ENCODE peak calls at places on chromosomes 7 and 10, in five cellular contexts. K is spleen, A is nephron progenitor cell, Z is fibroblast of the aortic adventitia, L is right atrium auricular region. H is an unnamed sample.
A peak's percentile ranks its signal among the peaks of the same experiment; 100 is the strongest.

GRCh38 chr10:9734218-9734617 is 1283.5 kb upstream of the CELF2 start:
- DNase-seq in A (no peak), K (no peak), L (no peak), Z (no peak), H (no peak)

GRCh38 chr10:130804281-130804680 is 507.2 kb downstream of the TCERG1L start:
- DNase-seq in K (no peak), A (no peak), Z (no peak), L (no peak), H (no peak)

GRCh38 chr10:129883029-129883428 is 81.0 kb downstream of the EBF3 start:
- DNase-seq in L (no peak), K (no peak), Z (no peak), A (no peak), H (no peak)

GRCh38 chr10:63166742-63167258 is 33.7 kb downstream of the NRBF2 start:
- DNase-seq in K (no peak), A (peak; percentile 20), Z (peak; percentile 91), L (no peak), H (peak; percentile 31)

GRCh38 chr7:148732862-148733261 is 34.2 kb downstream of the CUL1 start:
- DNase-seq in L (no peak), K (no peak), A (no peak), Z (no peak), H (no peak)

GRCh38 chr10:88042162-88043100 is 179.0 kb downstream of the PTEN start:
- DNase-seq in A (no peak), Z (peak; percentile 78), L (peak; percentile 81), K (no peak), H (no peak)

GRCh38 chr10:62384057-62384446 is 9.9 kb downstream of the ZNF365 start:
- DNase-seq in L (no peak), K (no peak), A (no peak), Z (peak; percentile 76), H (no peak)

GRCh38 chr10:86670290-86670811 is 2.0 kb downstream of the LDB3 start:
- DNase-seq in L (no peak), Z (no peak), K (no peak), A (no peak), H (no peak)

GRCh38 chr7:124201768-124202349 is 169.0 kb upstream of the TMEM229A start:
- DNase-seq in K (no peak), Z (no peak), A (no peak), L (no peak), H (no peak)

GRCh38 chr10:113650172-113650571 is 13.7 kb downstream of the NRAP start:
- DNase-seq in L (no peak), Z (no peak), K (no peak), A (no peak), H (no peak)

GRCh38 chr7:31326416-31326815 is 14.1 kb downstream of the NEUROD6 start:
- DNase-seq in K (no peak), A (no peak), Z (no peak), L (no peak), H (no peak)

GRCh38 chr10:96511044-96511945 is 2.4 kb downstream of the TLL2 start:
- DNase-seq in Z (peak; percentile 10), A (peak; percentile 55), K (no peak), L (no peak), H (peak; percentile 61)

GRCh38 chr10:43042503-43043341 is 34.1 kb upstream of the RET start:
- DNase-seq in A (no peak), Z (no peak), L (no peak), K (no peak), H (no peak)

GRCh38 chr7:83821866-83822265 is 172.9 kb upstream of the SEMA3E start:
- DNase-seq in A (no peak), Z (peak; percentile 16), K (no peak), L (no peak), H (no peak)

GRCh38 chr7:70736715-70737460 is 395.1 kb upstream of the GALNT17 start:
- DNase-seq in K (no peak), L (no peak), Z (peak; percentile 92), A (no peak), H (no peak)

GRCh38 chr10:121527690-121528089 is 70.6 kb downstream of the FGFR2 start:
- DNase-seq in K (no peak), L (no peak), Z (no peak), A (peak; percentile 55), H (no peak)

GRCh38 chr7:50560865-50561351 is 4.3 kb downstream of the DDC start:
- DNase-seq in Z (no peak), K (no peak), L (no peak), A (peak; percentile 21), H (peak; percentile 8)

GRCh38 chr7:74010407-74010806 is 17.6 kb upstream of the ELN start:
- DNase-seq in K (no peak), L (no peak), Z (no peak), A (no peak), H (no peak)

GRCh38 chr7:103388469-103389140 is 41.2 kb downstream of the PSMC2 start:
- DNase-seq in Z (no peak), K (no peak), A (no peak), L (no peak), H (no peak)

GRCh38 chr10:96642973-96643372 is 56.2 kb upstream of the TM9SF3 start:
- DNase-seq in A (peak; percentile 69), K (peak; percentile 94), Z (no peak), L (peak; percentile 70), H (peak; percentile 58)

GRCh38 chr7:31883761-31884164 is 186.4 kb downstream of the PDE1C start:
- DNase-seq in A (no peak), K (no peak), Z (peak; percentile 21), L (no peak), H (peak; percentile 13)

GRCh38 chr7:105580022-105580740 is 1.1 kb downstream of the EFCAB10 start:
- DNase-seq in L (no peak), K (no peak), Z (no peak), A (no peak), H (no peak)

GRCh38 chr7:151860771-151861170 is 16.1 kb downstream of the PRKAG2 start:
- DNase-seq in K (no peak), A (no peak), Z (no peak), L (no peak), H (no peak)

DNA sequence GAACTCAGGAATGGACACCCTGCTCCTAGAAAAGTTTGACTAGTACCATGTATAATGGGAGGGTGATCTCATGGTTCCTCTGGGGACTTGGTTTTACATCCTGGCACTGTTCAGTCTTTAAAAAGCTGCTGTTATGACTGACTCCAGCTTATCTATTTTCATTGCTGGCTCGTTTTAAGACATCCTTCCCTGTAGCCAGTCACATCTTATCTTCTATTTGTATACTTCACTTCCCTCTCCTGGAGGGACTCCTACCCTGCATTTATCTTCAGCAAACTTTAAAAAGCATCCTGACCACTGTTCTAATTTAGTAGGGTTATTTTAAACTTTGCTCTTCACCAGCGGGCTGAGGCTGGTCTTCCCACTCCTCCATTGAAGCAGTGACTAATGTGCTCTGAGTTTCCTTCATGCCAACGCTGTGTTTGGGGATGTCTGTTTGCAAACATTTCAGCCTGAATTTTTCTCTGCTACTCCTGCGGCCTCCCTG is 72.9 kb upstream of the ARMC3 start:
- DNase-seq in Z (peak; percentile 71), L (no peak), K (no peak), A (no peak), H (no peak)
- TF ChIP-seq CTCF in Z (peak; percentile 44), L (no peak), K (no peak), A (no peak), H (no peak)

GRCh38 chr10:75716506-75716905 is 285.1 kb downstream of the LRMDA start:
- DNase-seq in Z (no peak), K (no peak), L (no peak), A (no peak), H (no peak)

GRCh38 chr10:75708060-75708459 is 276.6 kb downstream of the LRMDA start:
- DNase-seq in A (peak; percentile 31), L (no peak), Z (no peak), K (no peak), H (no peak)

GRCh38 chr10:75709830-75710229 is 278.4 kb downstream of the LRMDA start:
- DNase-seq in A (no peak), Z (no peak), K (no peak), L (no peak), H (no peak)

GRCh38 chr10:75709245-75709644 is 277.8 kb downstream of the LRMDA start:
- DNase-seq in L (no peak), Z (no peak), K (no peak), A (no peak), H (no peak)

DNA sequence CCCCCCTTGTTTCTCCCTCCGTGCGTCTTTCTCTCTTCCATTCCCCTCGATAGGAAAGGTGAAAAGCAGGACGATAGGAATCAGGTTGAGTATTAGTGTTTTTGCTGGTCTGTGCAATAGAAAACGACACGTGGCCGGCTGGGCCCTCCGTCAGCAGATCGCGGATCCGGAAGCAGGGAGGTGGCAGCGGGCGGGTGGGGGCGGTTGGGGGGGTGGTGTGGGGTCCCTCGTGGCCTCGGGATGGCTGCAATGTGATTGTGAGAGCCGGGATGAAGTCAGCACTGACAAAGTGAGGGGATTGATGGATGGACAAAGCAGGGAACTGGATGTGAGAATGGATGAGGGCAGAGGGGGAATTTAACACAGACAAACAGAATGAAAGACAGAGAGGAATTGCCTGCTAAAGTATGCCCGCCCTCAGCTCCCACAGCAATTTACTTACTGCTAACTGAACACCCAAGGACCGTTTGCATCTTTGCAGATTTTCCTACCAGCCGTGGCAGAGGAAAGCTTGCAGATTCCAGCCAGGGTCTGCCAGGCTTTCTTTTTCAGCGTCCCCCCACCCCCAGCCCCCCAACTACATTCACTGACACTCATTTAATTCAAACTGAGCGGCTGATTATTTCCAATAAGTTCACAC is 280.9 kb downstream of the LRMDA start:
- DNase-seq in Z (no peak), L (no peak), K (no peak), A (peak; percentile 35), H (no peak)
- TF ChIP-seq CTCF in Z (no peak), L (no peak), K (no peak), A (no peak), H (no peak)

DNA sequence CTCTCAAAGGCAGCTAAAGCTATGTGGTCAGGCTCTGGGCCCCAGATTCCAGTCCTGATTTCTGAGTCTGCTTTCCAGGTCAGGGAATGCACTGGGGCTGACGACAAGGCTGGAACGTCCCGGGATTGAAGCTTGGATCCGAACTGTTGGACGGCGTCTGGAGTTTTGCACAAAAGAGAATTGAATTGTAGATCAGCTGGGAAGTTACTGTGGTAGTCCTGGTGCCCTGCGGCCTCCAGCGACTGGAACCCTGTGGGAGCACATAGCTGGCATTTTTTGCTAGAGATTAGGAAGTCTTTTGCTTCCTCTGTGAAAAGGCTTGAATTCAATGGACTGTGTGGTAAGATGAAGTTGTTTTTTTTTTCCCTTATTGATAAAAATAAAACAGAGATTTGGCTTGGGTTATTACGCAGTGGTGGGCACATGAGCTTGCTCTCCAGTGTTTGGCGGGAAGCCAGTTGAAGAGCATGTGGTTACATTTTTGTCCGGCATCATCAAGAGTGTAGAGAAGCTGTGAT is at the start of gene HK1:
- DNase-seq in Z (peak; percentile 72), K (no peak), L (no peak), A (no peak), H (no peak)
- TF ChIP-seq CTCF in Z (no peak), K (no peak), L (no peak), A (no peak), H (no peak)

DNA sequence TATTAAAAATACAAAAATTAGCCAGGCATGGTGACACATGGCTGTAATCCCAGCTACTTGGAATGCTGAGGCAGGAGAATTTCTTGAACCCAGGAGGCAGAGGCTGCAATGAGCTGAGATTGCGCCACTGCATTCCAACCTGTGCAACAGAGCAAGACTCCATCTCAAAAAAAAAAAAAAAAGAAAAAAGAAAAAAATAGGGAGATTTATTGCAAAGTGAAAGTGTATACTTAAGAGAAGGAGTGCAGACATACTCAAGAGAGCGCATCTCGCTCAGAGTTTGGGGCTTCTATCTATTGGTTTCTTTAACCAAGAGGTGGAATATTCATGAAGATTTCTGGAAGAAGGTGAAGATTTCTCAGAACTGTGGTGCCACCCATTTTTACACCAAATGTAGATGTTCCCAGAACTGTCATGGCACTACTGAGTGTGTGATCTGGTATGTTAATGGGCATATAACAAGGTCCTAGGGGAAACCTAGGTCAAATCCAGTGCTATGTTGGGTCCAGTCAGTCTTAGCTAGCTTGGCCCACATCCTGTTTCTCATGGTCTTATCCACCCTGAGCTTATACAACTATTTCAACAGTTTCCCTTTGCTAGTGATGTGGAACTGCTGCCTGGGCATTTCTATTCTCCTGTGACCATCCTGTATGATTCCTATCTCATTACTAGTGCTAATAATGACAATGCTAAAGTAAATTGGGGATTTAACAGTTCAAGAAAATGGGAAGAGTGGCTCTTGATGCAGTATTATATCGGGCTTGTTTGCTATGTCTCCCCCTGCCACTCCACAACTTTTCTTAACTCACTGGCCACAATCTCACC is 708.2 kb downstream of the XPNPEP1 start:
- DNase-seq in A (no peak), K (no peak), L (no peak), Z (no peak), H (no peak)
- TF ChIP-seq CTCF in A (no peak), K (no peak), L (no peak), Z (no peak), H (no peak)